ENCODE peak calls at places on chromosome 20, in seven cellular contexts. A, J, X, S, U, K and T are unnamed samples.
A peak's percentile ranks its signal among the peaks of the same experiment; 100 is the strongest.

GRCh38 chr20:35680464-35681183 is 15.9 kb upstream of the CPNE1 start:
- DNase-seq in A (no peak), J (no peak), X (no peak), S (no peak), U (no peak), K (no peak), T (peak; percentile 22)

GRCh38 chr20:23679448-23680092 is 9.3 kb downstream of the CST4 start:
- DNase-seq in A (peak; percentile 54), J (no peak), X (no peak), S (no peak), U (no peak), K (no peak), T (peak; percentile 64)

GRCh38 chr20:38635721-38636285 is 34.2 kb downstream of the ARHGAP40 start:
- DNase-seq in A (no peak), J (no peak), X (no peak), S (peak; percentile 55), U (no peak), K (no peak), T (no peak)

GRCh38 chr20:5024982-5025381 is 23.7 kb upstream of the SLC23A2 start:
- DNase-seq in A (no peak), J (no peak), X (no peak), S (no peak), U (no peak), K (no peak), T (no peak)

GRCh38 chr20:25032478-25033183 is 25.3 kb downstream of the ACSS1 start:
- DNase-seq in A (no peak), J (no peak), X (peak; percentile 59), S (no peak), U (no peak), K (peak; percentile 44), T (no peak)

GRCh38 chr20:37897008-37897548 is 5.8 kb upstream of the VSTM2L start:
- DNase-seq in A (no peak), J (no peak), X (no peak), S (no peak), U (no peak), K (no peak), T (no peak)

GRCh38 chr20:25525857-25526256 is 59.5 kb downstream of the NINL start:
- DNase-seq in A (no peak), J (no peak), X (no peak), S (peak; percentile 89), U (no peak), K (no peak), T (no peak)

GRCh38 chr20:54067606-54068174 is 2.7 kb downstream of the BCAS1 start:
- DNase-seq in A (no peak), J (no peak), X (no peak), S (peak; percentile 73), U (no peak), K (no peak), T (peak; percentile 72)

GRCh38 chr20:24148372-24148771 is 159.8 kb upstream of the GGTLC1 start:
- DNase-seq in A (no peak), J (no peak), X (no peak), S (peak; percentile 52), U (no peak), K (no peak), T (peak; percentile 52)

GRCh38 chr20:33551778-33552177 is 61.9 kb downstream of the CBFA2T2 start:
- DNase-seq in A (no peak), J (no peak), X (no peak), S (no peak), U (no peak), K (no peak), T (no peak)

GRCh38 chr20:63942250-63943006 is 13.8 kb downstream of the UCKL1 start:
- DNase-seq in A (no peak), J (peak; percentile 40), X (peak; percentile 86), S (peak; percentile 20), U (no peak), K (no peak), T (no peak)

GRCh38 chr20:9119776-9120175 is 50.9 kb downstream of the PLCB4 start:
- DNase-seq in A (no peak), J (no peak), X (no peak), S (no peak), U (no peak), K (no peak), T (no peak)

GRCh38 chr20:19406371-19406770 is 193.9 kb downstream of the SLC24A3 start:
- DNase-seq in A (no peak), J (no peak), X (no peak), S (no peak), U (no peak), K (no peak), T (no peak)

GRCh38 chr20:58271596-58272460 is 37.7 kb upstream of the RAB22A start:
- DNase-seq in A (no peak), J (no peak), X (no peak), S (no peak), U (no peak), K (no peak), T (no peak)

GRCh38 chr20:953742-954141 is 37.6 kb upstream of the ANGPT4 start:
- DNase-seq in A (no peak), J (no peak), X (no peak), S (no peak), U (no peak), K (no peak), T (no peak)

GRCh38 chr20:33477386-33478234 is 12.3 kb upstream of the CBFA2T2 start:
- DNase-seq in A (no peak), J (no peak), X (no peak), S (no peak), U (no peak), K (no peak), T (no peak)

GRCh38 chr20:48698507-48699267 is 129.1 kb downstream of the PREX1 start:
- DNase-seq in A (no peak), J (no peak), X (no peak), S (no peak), U (no peak), K (no peak), T (no peak)

GRCh38 chr20:50729925-50730764 is 1.2 kb upstream of the PARD6B start:
- DNase-seq in A (peak; percentile 77), J (no peak), X (no peak), S (no peak), U (no peak), K (no peak), T (peak; percentile 88)

GRCh38 chr20:25296094-25297093 is 48.5 kb downstream of the PYGB start:
- DNase-seq in A (no peak), J (no peak), X (no peak), S (peak; percentile 24), U (no peak), K (no peak), T (no peak)

GRCh38 chr20:58546756-58547526 is 31.7 kb upstream of the APCDD1L start:
- DNase-seq in A (peak; percentile 73), J (no peak), X (no peak), S (no peak), U (no peak), K (no peak), T (peak; percentile 40)

GRCh38 chr20:52171025-52171424 is 20.6 kb downstream of the ZFP64 start:
- DNase-seq in A (peak; percentile 25), J (no peak), X (no peak), S (no peak), U (no peak), K (no peak), T (no peak)

GRCh38 chr20:12207875-12208274 is 290.2 kb downstream of the BTBD3 start:
- DNase-seq in A (no peak), J (no peak), X (no peak), S (peak; percentile 44), U (no peak), K (no peak), T (no peak)

GRCh38 chr20:46118481-46119020 is 437 bp downstream of the CD40 start:
- DNase-seq in A (no peak), J (no peak), X (peak; percentile 79), S (no peak), U (no peak), K (peak; percentile 43), T (no peak)

GRCh38 chr20:57061058-57061900 is 205.2 kb downstream of the BMP7 start:
- DNase-seq in A (no peak), J (no peak), X (no peak), S (peak; percentile 70), U (no peak), K (peak; percentile 40), T (no peak)

GRCh38 chr20:4195499-4195898 is 180.1 kb upstream of the RNF24 start:
- DNase-seq in A (no peak), J (no peak), X (no peak), S (peak; percentile 26), U (no peak), K (no peak), T (no peak)

GRCh38 chr20:53949319-53949839 is 121.0 kb downstream of the BCAS1 start:
- DNase-seq in A (no peak), J (peak; percentile 68), X (no peak), S (peak; percentile 94), U (peak; percentile 54), K (no peak), T (no peak)

GRCh38 chr20:52190437-52191131 is 995 bp downstream of the ZFP64 start:
- DNase-seq in A (no peak), J (no peak), X (no peak), S (peak; percentile 45), U (peak; percentile 4), K (peak; percentile 23), T (no peak)

GRCh38 chr20:62368629-62369507 is 1.8 kb upstream of the LAMA5 start:
- DNase-seq in A (no peak), J (no peak), X (peak; percentile 82), S (peak; percentile 78), U (no peak), K (peak; percentile 62), T (no peak)

GRCh38 chr20:52992632-52993031 is 20.5 kb downstream of the TSHZ2 start:
- DNase-seq in A (no peak), J (no peak), X (no peak), S (no peak), U (no peak), K (no peak), T (no peak)

GRCh38 chr20:46356195-46357029 is 48.1 kb upstream of the CDH22 start:
- DNase-seq in A (no peak), J (no peak), X (no peak), S (no peak), U (no peak), K (no peak), T (no peak)

GRCh38 chr20:35059110-35059509 is 33.5 kb downstream of the TRPC4AP start:
- DNase-seq in A (no peak), J (no peak), X (no peak), S (no peak), U (no peak), K (no peak), T (no peak)